ENCODE peak calls at places on chromosome X, in seven cellular contexts. F is RWPE2; U is aorta; S is breast epithelium; A is Jurkat, Clone E6-1; W is heart left ventricle; M is CD8-positive, alpha-beta memory T cell. Z is an unnamed sample.

GRCh38 chrX:120769576-120770341 is 105.9 kb downstream of the CT47B1 start:
- DNase-seq in F (no peak), U (no peak), S (no peak), A (peak), W (no peak), M (peak), Z (peak)

GRCh38 chrX:136196691-136197155 is 49.4 kb downstream of the FHL1 start:
- DNase-seq in F (no peak), U (no peak), S (no peak), A (no peak), W (no peak), M (no peak), Z (no peak)

GRCh38 chrX:2423899-2424298 is 76.9 kb downstream of the DHRSX start:
- DNase-seq in F (no peak), U (no peak), S (no peak), A (no peak), W (no peak), M (no peak), Z (no peak)

GRCh38 chrX:291411-291901 is 10.3 kb downstream of the PLCXD1 start:
- DNase-seq in F (peak), U (peak), S (peak), A (no peak), W (peak), M (no peak), Z (no peak)

GRCh38 chrX:38375888-38376287 is 23.5 kb downstream of the OTC start:
- DNase-seq in F (no peak), U (no peak), S (no peak), A (peak), W (no peak), M (no peak), Z (peak)

GRCh38 chrX:143663755-143664154 is 27.9 kb upstream of the SLITRK4 start:
- DNase-seq in F (no peak), U (no peak), S (no peak), A (no peak), W (no peak), M (no peak), Z (peak)

GRCh38 chrX:7159132-7159861 is 11.3 kb upstream of the PUDP start:
- DNase-seq in F (peak), U (no peak), S (no peak), A (no peak), W (no peak), M (no peak), Z (no peak)

GRCh38 chrX:26597981-26598380 is 382.0 kb downstream of the MAGEB5 start:
- DNase-seq in F (no peak), U (no peak), S (no peak), A (no peak), W (no peak), M (no peak), Z (peak)

GRCh38 chrX:39058724-39059123 is 257.5 kb downstream of the MID1IP1 start:
- DNase-seq in F (no peak), U (no peak), S (no peak), A (no peak), W (no peak), M (no peak), Z (no peak)

GRCh38 chrX:17591741-17592110 is 145.6 kb upstream of the SCML1 start:
- DNase-seq in F (no peak), U (no peak), S (no peak), A (no peak), W (no peak), M (no peak), Z (no peak)

GRCh38 chrX:132181364-132181763 is 37.9 kb downstream of the RAP2C start:
- DNase-seq in F (peak), U (no peak), S (peak), A (no peak), W (no peak), M (no peak), Z (no peak)

GRCh38 chrX:14027031-14027430 is 2.7 kb downstream of the GEMIN8 start:
- DNase-seq in F (no peak), U (no peak), S (no peak), A (no peak), W (peak), M (peak), Z (no peak)

GRCh38 chrX:109974906-109975655 is 27.8 kb upstream of the TMEM164 start:
- DNase-seq in F (no peak), U (no peak), S (no peak), A (no peak), W (no peak), M (no peak), Z (no peak)

GRCh38 chrX:8913665-8914409 is 112.7 kb upstream of the FAM9A start:
- DNase-seq in F (no peak), U (no peak), S (no peak), A (no peak), W (peak), M (no peak), Z (peak)

GRCh38 chrX:25198891-25199290 is 183.1 kb upstream of the ARX start:
- DNase-seq in F (no peak), U (no peak), S (no peak), A (no peak), W (no peak), M (no peak), Z (no peak)

GRCh38 chrX:154443479-154443910 is 446 bp upstream of the FAM50A start:
- DNase-seq in F (no peak), U (no peak), S (no peak), A (no peak), W (no peak), M (no peak), Z (peak)

GRCh38 chrX:136397001-136397400 is 90.7 kb upstream of the BRS3 start:
- DNase-seq in F (no peak), U (no peak), S (no peak), A (no peak), W (no peak), M (no peak), Z (no peak)

GRCh38 chrX:150363561-150364346 is 637 bp downstream of the MAMLD1 start:
- DNase-seq in F (no peak), U (peak), S (no peak), A (no peak), W (peak), M (peak), Z (peak)

GRCh38 chrX:8987672-8988250 is 46.2 kb downstream of the FAM9B start:
- DNase-seq in F (no peak), U (no peak), S (no peak), A (peak), W (no peak), M (peak), Z (peak)

GRCh38 chrX:136336623-136337022 is 35.9 kb downstream of the ADGRG4 start:
- DNase-seq in F (no peak), U (no peak), S (no peak), A (peak), W (no peak), M (no peak), Z (no peak)

GRCh38 chrX:155745792-155746191 is 133.0 kb upstream of the TMLHE start:
- DNase-seq in F (no peak), U (no peak), S (no peak), A (no peak), W (no peak), M (no peak), Z (no peak)

GRCh38 chrX:136658151-136658550 is 10.2 kb downstream of the CD40LG start:
- DNase-seq in F (no peak), U (no peak), S (no peak), A (peak), W (no peak), M (peak), Z (no peak)

GRCh38 chrX:19860571-19860970 is 26.8 kb downstream of the SH3KBP1 start:
- DNase-seq in F (no peak), U (no peak), S (no peak), A (no peak), W (no peak), M (no peak), Z (no peak)

GRCh38 chrX:69277961-69278795 is 112.9 kb upstream of the PJA1 start:
- DNase-seq in F (no peak), U (no peak), S (no peak), A (no peak), W (no peak), M (no peak), Z (no peak)

GRCh38 chrX:147738260-147738659 is 173.5 kb upstream of the FMR1 start:
- DNase-seq in F (no peak), U (no peak), S (no peak), A (peak), W (no peak), M (no peak), Z (no peak)

GRCh38 chrX:140712413-140713173 is 3.0 kb downstream of the LINC00632 start:
- DNase-seq in F (no peak), U (peak), S (peak), A (peak), W (peak), M (peak), Z (no peak)

GRCh38 chrX:140710710-140711109 is 1.2 kb downstream of the LINC00632 start:
- DNase-seq in F (no peak), U (no peak), S (no peak), A (no peak), W (no peak), M (no peak), Z (no peak)

GRCh38 chrX:140709421-140709846 is at the start of gene LINC00632:
- DNase-seq in F (no peak), U (no peak), S (no peak), A (no peak), W (no peak), M (no peak), Z (no peak)

GRCh38 chrX:140715787-140716186 is 6.2 kb downstream of the LINC00632 start:
- DNase-seq in F (no peak), U (no peak), S (no peak), A (no peak), W (no peak), M (no peak), Z (no peak)

DNA sequence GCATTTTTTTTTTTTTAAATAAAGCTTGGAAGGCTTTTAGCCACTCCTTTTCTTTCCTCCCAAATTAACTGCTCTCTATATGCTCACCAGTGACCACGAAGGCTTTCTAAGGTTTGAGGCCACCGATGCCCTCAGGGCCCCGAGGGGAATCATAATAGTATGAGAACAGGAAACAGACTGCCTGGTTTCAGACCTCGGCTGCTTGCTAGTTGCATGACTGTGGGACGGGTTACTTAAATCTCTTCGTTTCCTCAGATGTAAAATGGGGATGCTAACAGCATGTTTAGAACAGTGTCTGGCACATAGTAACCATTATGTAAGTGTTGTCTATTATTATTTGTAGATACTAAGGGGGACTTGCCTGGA is 3.6 kb downstream of the LINC00632 start:
- DNase-seq in F (no peak), U (no peak), S (no peak), A (no peak), W (no peak), M (no peak), Z (no peak)
- H3K4me3 ChIP-seq in F (no peak), U (peak), S (peak), A (peak), W (peak), M (no peak), Z (no peak)

GRCh38 chrX:77446840-77447239 is 349 bp upstream of the FGF16 start:
- DNase-seq in F (no peak), U (no peak), S (no peak), A (no peak), W (no peak), M (no peak), Z (no peak)
- H3K4me3 ChIP-seq in F (no peak), U (peak), S (peak), A (no peak), W (peak), M (peak), Z (no peak)

DNA sequence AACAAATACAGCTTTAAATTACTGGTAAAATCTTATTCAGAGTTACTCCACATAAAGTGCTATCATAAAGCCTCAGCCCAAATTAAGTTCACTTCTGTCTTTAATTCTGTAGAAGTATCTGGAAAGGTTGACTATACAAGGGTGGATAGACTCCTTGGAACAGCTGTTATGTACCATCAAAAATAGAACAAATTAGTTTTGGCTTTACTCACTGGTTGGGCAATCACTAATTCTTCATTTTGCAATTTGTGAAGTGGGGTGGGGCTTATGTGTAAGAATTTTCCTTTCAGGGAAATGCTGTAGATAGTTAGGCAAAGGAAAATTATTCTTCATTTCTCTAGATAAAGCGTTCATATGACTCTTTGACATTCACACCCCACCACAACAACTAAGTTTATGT is 7.8 kb downstream of the DIAPH2 start:
- DNase-seq in F (no peak), U (no peak), S (no peak), A (no peak), W (no peak), M (no peak), Z (no peak)
- H3K4me3 ChIP-seq in F (no peak), U (no peak), S (no peak), A (no peak), W (no peak), M (no peak), Z (no peak)

DNA sequence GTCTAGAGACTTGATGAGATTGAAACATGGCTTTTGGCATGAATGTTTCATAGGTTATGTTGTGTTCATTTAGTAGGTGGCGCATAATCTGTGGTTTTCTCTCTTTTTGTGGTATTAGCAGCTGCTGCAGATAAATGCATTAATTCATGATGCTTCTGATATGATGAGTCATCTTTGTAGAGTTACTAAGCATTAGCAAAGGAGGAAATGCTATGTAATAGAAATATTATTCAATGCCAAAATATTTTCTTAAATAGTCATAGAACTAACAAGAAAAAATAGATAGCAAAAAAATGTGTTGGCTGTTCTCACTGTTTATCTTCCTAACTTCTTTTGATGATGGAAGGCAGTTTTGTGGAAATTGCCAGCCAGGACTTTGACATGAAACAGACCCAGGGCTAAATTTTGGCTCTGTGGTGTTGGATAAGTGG is 3.6 kb downstream of the ZXDB start:
- DNase-seq in F (no peak), U (no peak), S (no peak), A (peak), W (peak), M (no peak), Z (peak)
- H3K4me3 ChIP-seq in F (peak), U (no peak), S (peak), A (no peak), W (no peak), M (no peak), Z (no peak)

DNA sequence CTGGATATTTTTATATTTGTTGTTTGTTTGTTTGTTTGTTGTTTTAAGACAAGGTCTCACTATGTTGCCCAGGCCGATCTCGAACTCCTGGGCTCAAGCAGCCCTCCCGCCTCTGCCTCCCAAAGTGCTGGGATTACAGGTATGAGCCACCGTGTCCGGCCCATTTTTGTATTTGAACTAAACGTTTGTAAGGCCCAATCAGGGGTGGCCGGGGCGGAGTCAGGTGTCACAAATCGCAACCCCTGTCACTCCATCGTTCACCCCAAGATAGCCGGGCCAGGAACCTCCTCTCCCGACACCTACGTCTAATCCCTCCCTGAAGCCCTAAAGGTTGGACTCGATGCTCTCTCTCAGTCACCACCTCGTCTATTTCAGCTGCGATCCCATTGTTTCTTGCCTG is 722 bp upstream of the EFHC2 start:
- DNase-seq in F (no peak), U (peak), S (no peak), A (peak), W (peak), M (peak), Z (peak)
- H3K4me3 ChIP-seq in F (no peak), U (no peak), S (peak), A (peak), W (peak), M (peak), Z (no peak)

GRCh38 chrX:46757593-46757992 is 1.3 kb downstream of the SLC9A7 start:
- DNase-seq in F (no peak), U (no peak), S (no peak), A (no peak), W (no peak), M (no peak), Z (no peak)

GRCh38 chrX:46758956-46759644 is at the start of gene SLC9A7:
- DNase-seq in F (no peak), U (peak), S (peak), A (peak), W (peak), M (peak), Z (peak)

GRCh38 chrX:46758163-46758955 is 559 bp downstream of the SLC9A7 start:
- DNase-seq in F (no peak), U (no peak), S (no peak), A (no peak), W (no peak), M (no peak), Z (peak)

GRCh38 chrX:46757052-46757451 is 1.9 kb downstream of the SLC9A7 start:
- DNase-seq in F (no peak), U (no peak), S (no peak), A (no peak), W (no peak), M (no peak), Z (no peak)

GRCh38 chrX:46759645-46759974 is 692 bp upstream of the SLC9A7 start:
- DNase-seq in F (no peak), U (no peak), S (no peak), A (no peak), W (no peak), M (no peak), Z (no peak)
- H3K4me3 ChIP-seq in F (peak), U (no peak), S (peak), A (peak), W (peak), M (peak), Z (no peak)

DNA sequence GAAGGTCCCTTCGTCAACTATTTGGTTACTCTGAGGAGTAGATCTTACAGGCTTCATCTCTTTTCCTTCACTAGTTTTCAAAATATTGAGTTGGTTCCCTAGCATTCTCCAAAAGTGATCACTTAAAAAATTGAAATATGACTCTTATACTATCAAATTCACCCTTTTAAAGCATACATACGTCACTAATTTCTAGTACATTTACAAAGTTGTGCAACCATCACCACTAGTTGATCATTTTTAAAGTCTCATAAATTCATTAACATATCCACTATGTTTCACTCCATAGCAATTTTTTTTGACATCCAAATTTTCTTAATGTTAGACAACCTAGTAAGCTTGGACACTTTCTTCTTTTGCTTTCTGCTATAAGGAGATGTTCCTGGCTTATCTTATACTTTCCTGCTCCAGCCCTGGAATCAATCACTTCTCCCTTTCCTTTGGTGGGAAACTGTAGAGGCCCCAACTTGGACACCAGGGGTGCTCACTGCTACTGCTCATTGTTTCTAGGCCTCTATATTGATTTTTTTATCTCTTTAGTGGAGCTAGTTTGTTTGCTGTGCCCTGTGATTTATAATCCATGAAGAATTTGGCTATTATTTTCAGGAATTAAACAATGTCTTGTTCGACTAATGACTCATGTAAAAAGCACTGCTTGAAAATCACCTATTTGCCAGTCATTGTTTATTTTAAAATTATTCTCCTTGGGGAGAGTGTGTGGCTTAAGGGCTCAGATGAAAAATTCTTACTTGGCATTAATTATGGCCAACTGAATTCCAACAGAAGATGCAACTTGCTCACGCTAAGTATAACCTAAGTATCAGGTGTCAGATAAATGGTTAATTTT is 4.0 kb upstream of the ZFX start:
- DNase-seq in F (no peak), U (no peak), S (no peak), A (no peak), W (no peak), M (no peak), Z (no peak)
- H3K4me3 ChIP-seq in F (no peak), U (no peak), S (no peak), A (no peak), W (no peak), M (no peak), Z (no peak)

GRCh38 chrX:103343105-103343504 is 13.1 kb downstream of the TCEAL7 start:
- DNase-seq in F (no peak), U (no peak), S (no peak), A (peak), W (no peak), M (peak), Z (peak)

GRCh38 chrX:103344606-103345005 is 11.7 kb upstream of the TCEAL9 start:
- DNase-seq in F (no peak), U (no peak), S (no peak), A (no peak), W (no peak), M (no peak), Z (no peak)

GRCh38 chrX:103347682-103348397 is 8.5 kb upstream of the TCEAL9 start:
- DNase-seq in F (no peak), U (no peak), S (no peak), A (no peak), W (no peak), M (no peak), Z (no peak)
- H3K4me3 ChIP-seq in F (no peak), U (no peak), S (no peak), A (no peak), W (no peak), M (no peak), Z (no peak)

Z was measured in trophoblast cell.